ENCODE peak calls at places on chromosomes 3 and 15, in seven cellular contexts. I is IMR-90, M is neuronal stem cell, X is H9, N is mesendoderm, G is trophoblast cell, T is H1. F is an unnamed sample. For H3K4me1, the result is how much of the 10 kb centered on the place peaks cover.

GRCh38 chr3:32288819-32289218 is 50.3 kb downstream of the CMTM8 start:
- DNase-seq in I (no peak), M (no peak), X (no peak), N (no peak), G (no peak), T (no peak), F (no peak)

GRCh38 chr15:35751421-35752133 is 205.6 kb upstream of the DPH6 start:
- DNase-seq in I (peak), M (peak), X (peak), N (peak), G (peak), T (peak), F (peak)

GRCh38 chr15:60444289-60444912 is 34.5 kb downstream of the ICE2 start:
- DNase-seq in I (peak), M (no peak), X (no peak), N (peak), G (peak), T (no peak), F (peak)

GRCh38 chr3:13275376-13276005 is 144.6 kb downstream of the NUP210 start:
- DNase-seq in I (no peak), M (no peak), X (no peak), N (no peak), G (no peak), T (no peak), F (no peak)

GRCh38 chr3:196189608-196190347 is 21.4 kb downstream of the ZDHHC19 start:
- DNase-seq in I (no peak), M (no peak), X (no peak), N (no peak), G (no peak), T (no peak), F (no peak)

GRCh38 chr3:2652416-2652815 is 457.8 kb downstream of the IL5RA start:
- DNase-seq in I (no peak), M (peak), X (peak), N (peak), G (no peak), T (peak), F (no peak)

GRCh38 chr3:127534161-127534451 is 56.4 kb downstream of the TPRA1 start:
- DNase-seq in I (no peak), M (no peak), X (no peak), N (no peak), G (no peak), T (no peak), F (no peak)

GRCh38 chr3:192887047-192887446 is 30.6 kb downstream of the MB21D2 start:
- DNase-seq in I (peak), M (no peak), X (no peak), N (peak), G (no peak), T (no peak), F (peak)

GRCh38 chr3:154779571-154779970 is 300.5 kb upstream of the MME start:
- DNase-seq in I (peak), M (no peak), X (no peak), N (no peak), G (no peak), T (no peak), F (peak)

GRCh38 chr3:15055019-15055557 is 10.0 kb downstream of the MRPS25 start:
- DNase-seq in I (peak), M (no peak), X (no peak), N (no peak), G (no peak), T (no peak), F (no peak)

GRCh38 chr3:40713795-40714194 is 189.0 kb downstream of the ZNF621 start:
- DNase-seq in I (no peak), M (no peak), X (no peak), N (peak), G (no peak), T (no peak), F (no peak)

GRCh38 chr15:85865070-85865684 is 70.5 kb upstream of the KLHL25 start:
- DNase-seq in I (peak), M (peak), X (peak), N (peak), G (peak), T (peak), F (peak)

GRCh38 chr3:171829841-171830559 is 13.1 kb upstream of the TMEM212 start:
- DNase-seq in I (peak), M (no peak), X (peak), N (peak), G (peak), T (no peak), F (peak)

GRCh38 chr3:156605686-156606605 is 51.0 kb upstream of the SSR3 start:
- DNase-seq in I (peak), M (peak), X (peak), N (peak), G (peak), T (peak), F (peak)

GRCh38 chr3:16498130-16498890 is 15.2 kb downstream of the RFTN1 start:
- DNase-seq in I (no peak), M (no peak), X (peak), N (peak), G (no peak), T (no peak), F (no peak)

GRCh38 chr3:197974016-197974415 is 14.0 kb downstream of the LMLN start:
- DNase-seq in I (no peak), M (no peak), X (no peak), N (no peak), G (no peak), T (no peak), F (no peak)

GRCh38 chr3:146154316-146154715 is 6.7 kb downstream of the PLOD2 start:
- DNase-seq in I (no peak), M (no peak), X (no peak), N (no peak), G (no peak), T (no peak), F (no peak)

GRCh38 chr15:58313810-58314592 is 117.8 kb upstream of the LIPC start:
- DNase-seq in I (no peak), M (no peak), X (no peak), N (no peak), G (no peak), T (no peak), F (no peak)

GRCh38 chr15:58313304-58313703 is 118.5 kb upstream of the LIPC start:
- DNase-seq in I (no peak), M (no peak), X (no peak), N (no peak), G (no peak), T (no peak), F (no peak)

GRCh38 chr15:58321034-58321433 is 110.8 kb upstream of the LIPC start:
- DNase-seq in I (no peak), M (no peak), X (no peak), N (no peak), G (no peak), T (no peak), F (no peak)

GRCh38 chr15:58314593-58315216 is 117.1 kb upstream of the LIPC start:
- DNase-seq in I (no peak), M (no peak), X (no peak), N (no peak), G (no peak), T (no peak), F (no peak)

DNA sequence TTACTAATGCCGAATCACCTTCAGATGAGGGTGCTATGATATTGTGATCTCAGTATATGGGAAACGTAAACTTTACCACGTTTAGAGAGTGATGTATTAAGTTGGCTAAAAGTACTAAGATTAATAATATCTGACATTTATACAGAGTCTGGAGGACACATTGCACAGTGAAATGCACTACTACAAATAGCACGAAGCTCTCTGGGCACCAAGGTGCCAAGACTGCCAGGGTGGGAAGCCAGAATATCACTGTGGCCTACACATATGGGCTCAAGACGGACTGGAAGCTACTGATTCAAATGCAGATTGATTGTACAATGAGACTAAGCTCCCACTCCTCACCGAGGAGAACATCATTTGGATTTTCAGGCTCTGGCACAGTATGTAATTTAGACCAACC is 113.3 kb upstream of the LIPC start:
- DNase-seq in I (no peak), M (no peak), X (no peak), N (no peak), G (no peak), T (no peak), F (no peak)
- H2BK5ac ChIP-seq in I (no peak), M (no peak), X (no peak), N (no peak), G (no peak), T (no peak), F (no peak)

GRCh38 chr15:98277602-98278001 is 317.1 kb downstream of the ARRDC4 start:
- DNase-seq in I (no peak), M (no peak), X (no peak), N (no peak), G (no peak), T (no peak), F (no peak)

GRCh38 chr15:98272586-98272985 is 312.1 kb downstream of the ARRDC4 start:
- DNase-seq in I (no peak), M (no peak), X (no peak), N (peak), G (no peak), T (no peak), F (no peak)

GRCh38 chr15:98281130-98281529 is 320.6 kb downstream of the ARRDC4 start:
- DNase-seq in I (no peak), M (no peak), X (no peak), N (peak), G (no peak), T (no peak), F (no peak)

GRCh38 chr15:98280576-98280975 is 320.1 kb downstream of the ARRDC4 start:
- DNase-seq in I (no peak), M (no peak), X (no peak), N (no peak), G (no peak), T (no peak), F (no peak)

DNA sequence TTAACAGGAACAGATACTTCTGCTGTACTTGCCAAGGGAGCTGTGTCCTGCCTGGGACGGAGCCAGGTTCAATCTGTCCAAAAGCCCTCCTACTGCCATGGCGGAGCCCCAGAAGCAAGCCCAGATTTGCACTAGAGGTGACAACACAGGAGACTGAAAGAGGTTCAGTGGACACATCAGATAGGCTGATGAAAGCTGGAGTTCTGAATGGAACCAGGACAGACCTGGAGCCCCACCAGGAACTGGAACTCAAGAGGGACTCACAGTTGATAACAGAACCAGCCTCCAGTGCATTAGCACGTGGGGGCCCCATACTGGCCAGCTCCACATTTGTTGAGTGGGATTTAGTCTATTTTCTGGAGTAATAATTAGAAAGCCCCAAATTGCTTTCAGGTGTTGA is 315.5 kb downstream of the ARRDC4 start:
- DNase-seq in I (no peak), M (no peak), X (no peak), N (no peak), G (no peak), T (no peak), F (no peak)
- H3K4me1 ChIP-seq in I (under half), M (under half), X (under half), N (under half), G (under half), T (under half), F (under half)

DNA sequence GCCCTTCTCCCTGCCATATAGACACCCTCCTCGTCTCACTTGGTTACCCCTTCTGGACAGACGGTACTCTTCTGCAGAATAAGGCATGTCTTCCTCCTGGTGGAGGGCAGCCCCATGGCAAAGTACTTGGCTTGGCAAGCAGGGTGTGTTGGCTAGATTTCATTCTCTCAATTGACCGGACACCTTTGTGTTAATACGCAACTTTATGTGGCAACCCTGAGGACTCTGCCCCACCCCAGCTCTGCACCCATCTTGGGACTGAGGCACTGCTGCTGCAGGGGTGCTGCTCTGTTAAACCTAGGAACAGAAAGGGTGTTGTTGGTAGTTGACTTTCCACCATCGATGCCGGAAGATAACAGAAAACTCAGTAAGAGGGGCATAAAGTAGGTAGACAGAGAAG is 55.2 kb downstream of the PTPRG start:
- DNase-seq in I (no peak), M (no peak), X (no peak), N (no peak), G (no peak), T (no peak), F (no peak)
- H2BK5ac ChIP-seq in I (no peak), M (no peak), X (no peak), N (no peak), G (no peak), T (no peak), F (no peak)

DNA sequence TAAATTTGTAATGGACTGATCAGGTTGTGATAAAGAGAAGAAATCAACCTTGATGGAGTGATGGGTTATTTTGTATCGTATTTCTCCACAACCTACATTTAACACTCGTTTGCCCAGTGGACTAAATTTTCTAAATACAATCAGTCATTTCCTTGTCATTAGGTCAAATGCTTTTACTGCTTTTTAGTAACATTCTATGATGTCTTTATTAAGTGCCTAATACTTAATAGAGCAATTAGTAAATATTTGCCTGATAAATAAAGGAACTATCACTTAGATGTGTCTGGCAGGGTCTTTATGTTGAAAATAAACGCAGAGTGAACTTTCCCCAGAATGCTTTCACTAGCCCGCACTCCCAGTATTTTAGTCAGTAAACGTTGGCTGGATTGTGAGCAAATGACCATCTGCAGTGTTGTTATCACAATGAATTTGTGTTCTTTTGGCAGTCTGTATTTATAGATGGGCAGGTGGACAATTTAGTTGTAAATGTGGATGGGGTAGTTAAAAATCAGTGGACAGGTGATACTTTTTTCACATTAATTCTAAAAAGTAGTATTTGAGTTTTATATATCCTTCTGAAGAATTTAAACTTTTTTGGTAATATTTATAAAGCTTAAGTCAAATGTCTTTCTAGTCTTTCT is 4.8 kb downstream of the USP3 start:
- DNase-seq in I (no peak), M (no peak), X (no peak), N (no peak), G (no peak), T (no peak), F (no peak)
- H3K4me1 ChIP-seq in I (under half), M (under half), X (under half), N (under half), G (under half), T (under half), F (under half)

GRCh38 chr3:103055021-103055420 is 620.2 kb downstream of the ZPLD1 start:
- DNase-seq in I (no peak), M (no peak), X (no peak), N (no peak), G (no peak), T (no peak), F (no peak)

GRCh38 chr3:103048371-103048722 is 613.5 kb downstream of the ZPLD1 start:
- DNase-seq in I (no peak), M (no peak), X (no peak), N (no peak), G (no peak), T (no peak), F (peak)

GRCh38 chr3:103056552-103056951 is 621.7 kb downstream of the ZPLD1 start:
- DNase-seq in I (no peak), M (no peak), X (no peak), N (no peak), G (no peak), T (no peak), F (no peak)

GRCh38 chr3:103047640-103048370 is 613.0 kb downstream of the ZPLD1 start:
- DNase-seq in I (no peak), M (no peak), X (no peak), N (no peak), G (no peak), T (no peak), F (no peak)

GRCh38 chr3:103052236-103052830 is 617.5 kb downstream of the ZPLD1 start:
- DNase-seq in I (no peak), M (no peak), X (no peak), N (no peak), G (no peak), T (no peak), F (no peak)
- H2BK5ac ChIP-seq in I (no peak), M (no peak), X (no peak), N (no peak), G (no peak), T (no peak), F (no peak)

GRCh38 chr15:38071211-38071972 is 137.0 kb downstream of the TMCO5A start:
- DNase-seq in I (no peak), M (no peak), X (no peak), N (no peak), G (peak), T (no peak), F (no peak)

GRCh38 chr15:38068600-38068999 is 134.2 kb downstream of the TMCO5A start:
- DNase-seq in I (no peak), M (no peak), X (no peak), N (no peak), G (no peak), T (no peak), F (peak)

GRCh38 chr15:38070778-38071177 is 136.3 kb downstream of the TMCO5A start:
- DNase-seq in I (peak), M (no peak), X (no peak), N (no peak), G (no peak), T (no peak), F (peak)

GRCh38 chr15:38069001-38069400 is 134.6 kb downstream of the TMCO5A start:
- DNase-seq in I (peak), M (no peak), X (no peak), N (no peak), G (peak), T (no peak), F (peak)

DNA sequence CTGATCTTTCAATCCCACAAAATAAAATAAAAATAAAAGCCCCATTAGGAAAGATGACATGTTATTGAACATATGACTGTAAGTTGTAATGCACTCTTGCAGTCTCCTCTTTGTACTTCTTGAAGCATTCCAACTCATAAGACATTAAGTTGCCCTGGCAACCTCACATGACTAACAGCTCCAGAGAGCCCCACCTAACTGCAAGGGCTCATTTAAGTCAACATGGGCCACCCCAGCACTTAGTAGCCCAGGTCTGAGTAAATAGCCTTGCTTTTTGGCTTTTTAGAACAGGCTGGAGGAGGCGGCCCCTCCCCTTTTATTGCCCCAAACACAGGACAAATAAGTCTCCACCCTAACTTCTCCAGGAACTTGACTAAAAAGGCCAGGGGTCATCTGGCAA is 135.1 kb downstream of the TMCO5A start:
- DNase-seq in I (peak), M (no peak), X (no peak), N (no peak), G (peak), T (no peak), F (peak)
- H3K4me1 ChIP-seq in I (under half), M (under half), X (under half), N (under half), G (under half), T (under half), F (under half)